ENCODE peak calls at places on chromosomes 3 and 15, in seven cellular contexts. G is K562, U is SK-N-SH, S is HCT116, N is GM12878, F is H1, L is HepG2. A is an unnamed sample.

GRCh38 chr3:62238431-62238830 is 134.9 kb downstream of the FEZF2 start:
- DNase-seq in G (no peak), U (no peak), S (no peak), N (no peak), F (no peak), L (no peak), A (no peak)

GRCh38 chr15:73331991-73332925 is 36.5 kb downstream of the HCN4 start:
- DNase-seq in G (no peak), U (no peak), S (no peak), N (no peak), F (no peak), L (no peak), A (no peak)

GRCh38 chr15:101597360-101597928 is 54.7 kb downstream of the TM2D3 start:
- DNase-seq in G (no peak), U (no peak), S (no peak), N (no peak), F (no peak), L (no peak), A (no peak)

GRCh38 chr15:64455951-64456350 is 4.4 kb upstream of the ZNF609 start:
- DNase-seq in G (no peak), U (no peak), S (no peak), N (no peak), F (no peak), L (no peak), A (no peak)

GRCh38 chr15:85710340-85710842 is 84.3 kb downstream of the KLHL25 start:
- DNase-seq in G (no peak), U (no peak), S (no peak), N (peak; percentile 75), F (no peak), L (no peak), A (no peak)

GRCh38 chr15:99249270-99249817 is at the start of gene TTC23:
- DNase-seq in G (no peak), U (no peak), S (peak; percentile 85), N (no peak), F (peak; percentile 48), L (peak; percentile 65), A (peak; percentile 70)

GRCh38 chr3:15007681-15008141 is 57.4 kb downstream of the MRPS25 start:
- DNase-seq in G (no peak), U (no peak), S (no peak), N (no peak), F (no peak), L (no peak), A (no peak)

GRCh38 chr15:69760890-69761568 is 308.4 kb downstream of the RPLP1 start:
- DNase-seq in G (no peak), U (peak; percentile 34), S (peak; percentile 86), N (peak; percentile 62), F (no peak), L (peak; percentile 48), A (no peak)

GRCh38 chr15:26051771-26052685 is 188.9 kb upstream of the ATP10A start:
- DNase-seq in G (no peak), U (no peak), S (no peak), N (no peak), F (no peak), L (no peak), A (no peak)

GRCh38 chr3:101725890-101726275 is 1.5 kb downstream of the CEP97 start:
- DNase-seq in G (no peak), U (no peak), S (no peak), N (no peak), F (no peak), L (no peak), A (no peak)

GRCh38 chr15:42143866-42144625 is 12.4 kb downstream of the PLA2G4F start:
- DNase-seq in G (no peak), U (no peak), S (no peak), N (no peak), F (no peak), L (no peak), A (no peak)

DNA sequence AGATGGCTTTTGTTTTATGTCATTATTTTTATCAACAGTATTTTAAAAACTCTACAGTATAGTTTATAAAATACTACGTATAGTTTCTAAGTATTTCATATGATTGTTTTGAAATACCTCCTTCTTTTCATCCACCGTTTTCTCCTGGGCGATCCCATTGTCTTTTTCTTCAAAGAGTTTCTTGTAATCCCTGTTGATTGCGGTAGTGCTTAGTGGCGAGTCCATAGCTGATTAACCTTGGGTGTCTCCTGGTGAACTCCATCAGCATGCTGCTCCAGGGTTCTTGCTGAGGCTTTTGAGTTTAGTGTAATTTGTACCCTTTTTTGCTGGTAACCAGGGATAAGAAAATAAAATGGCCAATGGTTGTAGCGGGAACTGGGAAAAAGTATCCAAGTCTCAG is 3.6 kb downstream of the PIAS1 start:
- DNase-seq in G (no peak), U (no peak), S (no peak), N (no peak), F (no peak), L (peak; percentile 28), A (no peak)
- TF ChIP-seq JUND in G (no peak), U (no peak), S (no peak), N (no peak), F (no peak), L (no peak), A (no peak)

DNA sequence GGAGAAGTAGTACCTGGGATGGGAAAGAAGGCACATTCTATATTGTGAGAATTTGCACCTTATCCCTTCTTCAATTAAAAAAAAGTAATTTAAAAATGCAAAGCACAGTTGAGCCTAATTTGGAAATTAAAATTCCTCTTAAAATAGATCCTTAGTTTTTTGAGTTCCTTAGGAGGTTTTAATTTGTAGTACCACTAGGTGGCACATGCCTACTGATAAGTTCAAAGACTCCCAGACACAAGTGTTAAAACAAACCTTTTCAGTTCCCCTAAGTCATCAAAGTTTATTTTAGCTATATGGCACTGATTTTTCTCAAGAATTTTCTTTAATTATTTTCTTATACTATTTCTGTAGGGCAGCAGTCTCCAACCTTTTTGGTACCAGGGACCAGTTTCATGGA is 127.6 kb upstream of the AZI2 start:
- DNase-seq in G (peak; percentile 11), U (peak; percentile 58), S (peak; percentile 29), N (peak; percentile 5), F (no peak), L (peak; percentile 23), A (peak; percentile 9)
- TF ChIP-seq JUND in G (no peak), U (no peak), S (no peak), N (no peak), F (no peak), L (no peak), A (no peak)

GRCh38 chr15:92667291-92667904 is 11.8 kb upstream of the FAM174B start:
- DNase-seq in G (no peak), U (no peak), S (no peak), N (no peak), F (no peak), L (peak; percentile 46), A (peak; percentile 71)
- TF ChIP-seq JUND in G (no peak), U (no peak), S (no peak), N (no peak), F (no peak), L (no peak), A (no peak)

GRCh38 chr3:131912255-131912654 is 122.6 kb downstream of the CPNE4 start:
- DNase-seq in G (no peak), U (no peak), S (no peak), N (no peak), F (no peak), L (no peak), A (no peak)

GRCh38 chr3:131917006-131917405 is 117.8 kb downstream of the CPNE4 start:
- DNase-seq in G (no peak), U (no peak), S (no peak), N (no peak), F (no peak), L (no peak), A (no peak)

DNA sequence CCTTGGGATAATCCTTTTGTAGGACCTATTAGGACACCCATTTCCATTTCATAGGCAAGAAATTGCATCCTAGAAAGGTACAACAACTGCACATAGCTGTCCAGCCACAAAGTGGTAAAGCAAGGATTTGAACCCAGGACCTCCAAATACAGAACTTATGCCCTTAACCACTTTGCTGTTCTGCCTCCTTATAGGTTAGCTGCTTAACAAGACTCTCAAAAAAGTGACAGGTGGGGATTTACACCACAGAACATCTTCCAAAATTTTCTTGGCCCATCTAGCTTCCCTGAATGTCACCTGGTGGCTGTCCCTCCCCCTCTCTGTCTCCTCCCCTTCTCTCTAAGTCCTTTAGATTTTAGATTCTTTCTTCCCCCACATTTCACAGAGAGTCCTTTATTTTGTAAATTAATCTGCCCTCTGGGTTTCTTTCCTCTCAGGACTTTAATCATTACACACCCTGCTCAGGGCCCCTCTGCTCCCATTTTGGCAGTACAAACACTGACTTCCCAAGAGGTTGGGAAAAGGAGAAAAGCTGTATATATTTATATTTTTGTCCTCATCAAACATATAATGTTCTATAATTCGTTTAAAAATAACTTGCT is 120.6 kb downstream of the CPNE4 start:
- DNase-seq in G (no peak), U (no peak), S (no peak), N (no peak), F (no peak), L (no peak), A (no peak)
- TF ChIP-seq JUND in G (no peak), U (no peak), S (no peak), N (no peak), F (no peak), L (no peak), A (no peak)

DNA sequence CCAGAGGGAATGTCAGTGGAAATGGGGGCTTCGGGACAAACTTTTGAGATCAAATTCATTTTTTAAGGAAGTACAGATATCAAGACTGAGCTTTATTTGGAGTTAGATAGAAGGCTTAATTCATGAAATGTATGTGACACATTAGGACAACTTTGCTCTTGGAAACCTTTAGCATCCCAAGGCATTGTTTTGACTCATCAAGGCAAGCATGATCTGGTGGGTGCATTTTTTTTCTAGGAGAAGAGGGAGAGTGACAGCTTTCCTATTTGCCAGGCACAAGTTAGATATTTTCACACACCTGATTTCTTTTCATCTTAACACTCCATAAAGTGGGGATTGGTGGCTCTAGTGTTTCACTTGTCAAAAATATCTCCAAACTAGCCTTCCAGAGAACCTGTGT is 61.5 kb upstream of the RPL35A start:
- DNase-seq in G (no peak), U (no peak), S (no peak), N (no peak), F (no peak), L (no peak), A (no peak)
- TF ChIP-seq JUND in G (no peak), U (no peak), S (no peak), N (no peak), F (no peak), L (no peak), A (no peak)

GRCh38 chr15:22992026-22992331 is 11.8 kb upstream of the CYFIP1 start:
- DNase-seq in G (no peak), U (no peak), S (no peak), N (no peak), F (no peak), L (no peak), A (no peak)
- TF ChIP-seq JUND in G (no peak), U (no peak), S (no peak), N (no peak), F (no peak), L (no peak), A (no peak)

GRCh38 chr15:38873151-38873550 is 308.5 kb upstream of the RASGRP1 start:
- DNase-seq in G (no peak), U (no peak), S (no peak), N (no peak), F (no peak), L (peak; percentile 25), A (peak; percentile 81)
- TF ChIP-seq JUND in G (no peak), U (no peak), S (no peak), N (no peak), F (no peak), L (no peak), A (peak; percentile 27)

GRCh38 chr3:36991923-36992805 is 767 bp downstream of the EPM2AIP1 start:
- DNase-seq in G (no peak), U (no peak), S (no peak), N (no peak), F (no peak), L (peak; percentile 46), A (peak; percentile 37)
- TF ChIP-seq JUND in G (peak; percentile 27), U (no peak), S (no peak), N (no peak), F (no peak), L (no peak), A (no peak)

A was measured in T47D.